ENCODE peak calls at places on chromosomes 5 and 9, in seven cellular contexts. P is fibroblast of lung, I is BJ, W is transverse colon, Y is GM12878, Q is AG04450, T is fibroblast of pulmonary artery. E is an unnamed sample.

GRCh38 chr5:145471831-145472616 is 363.1 kb downstream of the PRELID2 start:
- DNase-seq in P (peak), Q (no peak), I (no peak), W (no peak), Y (no peak), T (no peak), E (no peak)

GRCh38 chr5:10827571-10827970 is 66.5 kb upstream of the DAP start:
- DNase-seq in T (no peak), Q (no peak), W (no peak), I (no peak), P (no peak), Y (no peak), E (no peak)

GRCh38 chr5:56415356-56415765 is 182.2 kb upstream of the ANKRD55 start:
- DNase-seq in T (peak), Y (peak), Q (peak), I (peak), P (peak), W (peak), E (peak)

GRCh38 chr9:80775515-80775914 is 913.8 kb downstream of the TLE1 start:
- DNase-seq in Q (no peak), P (peak), W (no peak), T (no peak), Y (no peak), I (no peak), E (no peak)

GRCh38 chr5:16755641-16756040 is 138.8 kb upstream of the RETREG1 start:
- DNase-seq in Q (no peak), P (no peak), T (no peak), Y (no peak), I (no peak), W (no peak), E (no peak)

GRCh38 chr5:144126707-144127106 is 43.8 kb downstream of the YIPF5 start:
- DNase-seq in P (no peak), I (no peak), T (no peak), W (no peak), Y (no peak), Q (no peak), E (no peak)

GRCh38 chr5:169637856-169638190 is 748 bp downstream of the DOCK2 start:
- DNase-seq in P (no peak), Y (no peak), I (no peak), Q (no peak), W (peak), T (no peak), E (no peak)

GRCh38 chr5:173670791-173671120 is 54.3 kb upstream of the BOD1 start:
- DNase-seq in P (no peak), Q (no peak), I (no peak), T (peak), W (no peak), Y (no peak), E (no peak)

GRCh38 chr5:39633057-39633456 is 208.3 kb upstream of the DAB2 start:
- DNase-seq in Y (no peak), T (no peak), Q (no peak), W (no peak), P (no peak), I (no peak), E (no peak)

GRCh38 chr5:39639618-39640078 is 214.9 kb upstream of the DAB2 start:
- DNase-seq in P (peak), W (no peak), I (no peak), Y (no peak), Q (no peak), T (peak), E (peak)

GRCh38 chr5:39640552-39640951 is 215.8 kb upstream of the DAB2 start:
- DNase-seq in I (no peak), W (no peak), T (no peak), P (no peak), Y (no peak), Q (no peak), E (no peak)

DNA sequence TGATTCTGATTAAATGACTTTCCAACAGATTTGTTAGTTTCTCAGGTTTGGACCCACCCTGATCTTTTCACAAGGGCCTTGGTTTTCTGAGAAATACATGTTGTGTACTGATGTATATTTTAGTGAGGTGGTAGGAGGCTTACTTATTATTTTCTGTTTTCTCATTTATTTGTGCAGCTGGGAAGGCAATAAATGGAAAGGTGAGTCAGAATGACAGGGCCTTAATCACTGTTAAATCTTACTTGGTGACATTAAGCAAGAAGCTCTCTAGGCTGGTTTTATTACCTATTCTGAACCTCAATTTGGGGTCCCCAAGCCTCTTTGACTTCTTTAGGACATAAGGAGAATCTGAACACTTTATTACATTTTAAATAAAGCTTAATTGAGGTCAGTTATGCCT is 214.0 kb upstream of the DAB2 start:
- DNase-seq in Y (no peak), T (no peak), I (no peak), P (no peak), Q (no peak), W (no peak), E (no peak)
- H3K4me3 ChIP-seq in Y (no peak), T (no peak), I (no peak), P (no peak), Q (no peak), W (no peak), E (no peak)

GRCh38 chr5:147393866-147394265 is 116.0 kb downstream of the DPYSL3 start:
- DNase-seq in P (no peak), W (no peak), I (no peak), Q (no peak), T (peak), Y (no peak), E (no peak)
- TF ChIP-seq CTCF in P (peak), W (no peak), I (peak), Q (peak), T (peak), Y (no peak), E (peak)

GRCh38 chr9:35675732-35676392 is 2.1 kb downstream of the CA9 start:
- DNase-seq in W (peak), Y (no peak), T (no peak), P (no peak), Q (no peak), I (no peak), E (no peak)
- H3K4me3 ChIP-seq in W (peak), Y (peak), T (peak), P (peak), Q (peak), I (peak), E (peak)

GRCh38 chr5:151686673-151687378 is at the start of gene SPARC:
- DNase-seq in Q (peak), Y (no peak), T (peak), W (peak), I (peak), P (peak), E (peak)
- TF ChIP-seq CTCF in Q (peak), Y (no peak), T (no peak), W (no peak), I (peak), P (peak), E (no peak)

DNA sequence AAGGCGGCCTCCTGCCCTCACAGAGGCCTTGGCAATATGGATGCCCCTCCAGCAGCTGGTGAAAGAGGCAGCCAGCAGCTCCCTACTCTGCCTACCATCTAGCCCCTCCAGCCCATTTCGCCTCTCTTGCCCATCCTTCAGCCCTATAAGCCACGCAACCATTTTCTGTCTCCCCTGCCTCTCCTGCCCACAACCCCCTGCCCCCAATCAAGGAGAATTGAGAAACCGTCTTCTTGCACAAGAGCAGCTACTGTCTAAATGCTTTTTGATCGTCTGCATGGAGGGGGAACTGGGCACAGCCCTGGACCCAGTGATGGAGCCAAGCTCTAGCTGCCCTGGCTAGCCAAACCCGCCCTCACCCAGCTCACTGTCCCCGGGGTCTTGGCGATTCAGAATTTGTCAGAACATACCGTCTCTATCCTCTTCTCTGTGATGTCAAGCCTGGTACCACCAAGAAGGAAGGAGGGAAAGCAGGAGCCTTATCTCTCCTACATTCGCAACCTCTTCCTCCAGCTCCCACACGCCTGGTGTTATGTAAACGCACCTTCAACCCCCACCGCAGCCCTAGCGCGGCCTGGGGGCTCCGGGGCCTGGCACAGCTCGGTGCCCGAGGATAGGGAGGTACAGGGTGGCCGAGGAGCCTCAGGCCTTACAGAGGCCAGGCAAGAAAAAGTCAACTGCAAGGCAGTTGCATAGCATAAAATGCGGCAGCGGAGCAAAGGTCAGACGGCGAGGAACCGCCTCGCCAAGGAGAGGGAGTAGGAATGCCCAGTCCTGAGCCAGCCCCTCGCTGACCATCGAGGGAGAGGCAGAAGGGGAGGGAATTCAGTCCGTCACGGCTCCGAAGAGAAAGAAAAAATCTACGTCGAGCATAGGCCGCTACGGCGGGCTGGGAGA is 1.1 kb downstream of the SPRY4 start:
- DNase-seq in T (peak), I (no peak), P (peak), W (peak), Q (no peak), Y (no peak), E (peak)
- H3K4me3 ChIP-seq in T (peak), I (peak), P (peak), W (peak), Q (peak), Y (peak), E (peak)

E was measured in astrocyte of the spinal cord.